ENCODE peak calls at places on chromosomes 7 and 10, in eight cellular contexts. Q is cardiac fibroblast; P is bronchial epithelial cell; S is endothelial cell; C is left lung; R is coronary artery; O is CD8-positive, alpha-beta T cell; F is CD4-positive, alpha-beta T cell. M is an unnamed sample.

GRCh38 chr7:131365876-131366275 is 38.2 kb downstream of the MKLN1 start:
- DNase-seq in Q (peak), S (no peak), O (no peak), C (no peak), R (no peak), P (peak), F (no peak), M (no peak)

GRCh38 chr7:156036153-156036552 is 223.9 kb upstream of the SHH start:
- DNase-seq in R (no peak), P (no peak), Q (no peak), F (no peak), O (no peak), S (no peak), C (no peak), M (no peak)

GRCh38 chr10:118590334-118590733 is 5.1 kb downstream of the PRLHR start:
- DNase-seq in O (no peak), Q (peak), P (peak), R (no peak), S (no peak), F (no peak), C (no peak), M (no peak)

GRCh38 chr7:77482015-77482414 is 55.1 kb upstream of the PTPN12 start:
- DNase-seq in F (no peak), R (no peak), O (no peak), P (peak), C (no peak), S (no peak), Q (peak), M (no peak)

GRCh38 chr7:69732203-69732602 is 133.9 kb downstream of the AUTS2 start:
- DNase-seq in O (no peak), F (no peak), P (peak), S (no peak), R (no peak), Q (no peak), C (no peak), M (no peak)

GRCh38 chr10:24333736-24334135 is 124.8 kb downstream of the KIAA1217 start:
- DNase-seq in O (no peak), Q (peak), P (no peak), R (no peak), C (no peak), F (no peak), S (no peak), M (no peak)

GRCh38 chr10:1061930-1062769 is 6.0 kb downstream of the WDR37 start:
- DNase-seq in S (no peak), P (peak), C (no peak), O (no peak), R (no peak), F (no peak), Q (peak), M (no peak)

GRCh38 chr10:110007171-110007700 is 548 bp upstream of the ADD3 start:
- DNase-seq in P (peak), Q (no peak), O (no peak), C (no peak), F (peak), S (no peak), R (no peak), M (no peak)

GRCh38 chr10:50431118-50431517 is 179.8 kb upstream of the ASAH2 start:
- DNase-seq in R (no peak), Q (peak), P (peak), S (no peak), C (no peak), O (no peak), F (no peak), M (no peak)

GRCh38 chr7:84043661-84044191 is 150.9 kb downstream of the SEMA3A start:
- DNase-seq in C (no peak), F (no peak), P (no peak), R (no peak), Q (peak), S (no peak), O (no peak), M (no peak)

DNA sequence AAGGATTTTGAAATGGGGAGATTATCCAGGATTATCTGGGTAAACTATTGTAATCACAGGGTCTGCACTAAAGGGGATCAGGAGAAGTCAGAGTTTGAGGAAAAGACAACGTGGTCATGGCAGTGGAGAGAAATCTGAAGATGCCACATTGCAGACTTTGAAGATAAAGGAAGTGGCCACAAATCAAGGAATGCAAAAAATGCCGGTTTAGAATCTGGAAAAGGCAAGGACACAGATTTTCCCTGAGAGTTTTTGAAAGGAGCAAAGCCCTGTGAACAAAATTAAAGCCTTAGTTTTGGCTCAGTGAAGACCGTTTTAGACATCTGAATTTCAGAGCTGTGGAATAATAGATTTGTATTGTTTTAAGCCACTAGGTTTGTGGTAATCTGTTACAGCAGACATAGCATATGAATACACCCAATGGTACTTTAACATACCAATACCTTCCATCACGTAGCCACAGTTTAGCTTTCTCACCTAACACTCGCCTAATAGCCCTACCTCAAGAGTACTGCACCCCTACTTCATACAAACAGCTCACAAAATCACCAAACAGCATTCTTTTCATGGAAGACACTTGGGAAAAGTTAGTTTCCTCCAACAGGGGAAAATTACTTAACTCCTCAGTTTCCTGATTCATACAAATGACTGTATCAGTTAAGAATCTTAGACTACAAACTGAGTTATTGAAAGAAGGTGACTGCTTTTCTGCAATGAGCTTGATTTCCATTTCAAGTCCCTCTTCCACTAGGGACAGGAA is 446.5 kb downstream of the INHBA start:
- DNase-seq in P (peak), O (no peak), C (no peak), F (no peak), S (no peak), Q (no peak), R (no peak), M (no peak)
- TF ChIP-seq CTCF in P (no peak), O (no peak), C (no peak), F (no peak), S (no peak), Q (no peak), R (no peak), M (no peak)

DNA sequence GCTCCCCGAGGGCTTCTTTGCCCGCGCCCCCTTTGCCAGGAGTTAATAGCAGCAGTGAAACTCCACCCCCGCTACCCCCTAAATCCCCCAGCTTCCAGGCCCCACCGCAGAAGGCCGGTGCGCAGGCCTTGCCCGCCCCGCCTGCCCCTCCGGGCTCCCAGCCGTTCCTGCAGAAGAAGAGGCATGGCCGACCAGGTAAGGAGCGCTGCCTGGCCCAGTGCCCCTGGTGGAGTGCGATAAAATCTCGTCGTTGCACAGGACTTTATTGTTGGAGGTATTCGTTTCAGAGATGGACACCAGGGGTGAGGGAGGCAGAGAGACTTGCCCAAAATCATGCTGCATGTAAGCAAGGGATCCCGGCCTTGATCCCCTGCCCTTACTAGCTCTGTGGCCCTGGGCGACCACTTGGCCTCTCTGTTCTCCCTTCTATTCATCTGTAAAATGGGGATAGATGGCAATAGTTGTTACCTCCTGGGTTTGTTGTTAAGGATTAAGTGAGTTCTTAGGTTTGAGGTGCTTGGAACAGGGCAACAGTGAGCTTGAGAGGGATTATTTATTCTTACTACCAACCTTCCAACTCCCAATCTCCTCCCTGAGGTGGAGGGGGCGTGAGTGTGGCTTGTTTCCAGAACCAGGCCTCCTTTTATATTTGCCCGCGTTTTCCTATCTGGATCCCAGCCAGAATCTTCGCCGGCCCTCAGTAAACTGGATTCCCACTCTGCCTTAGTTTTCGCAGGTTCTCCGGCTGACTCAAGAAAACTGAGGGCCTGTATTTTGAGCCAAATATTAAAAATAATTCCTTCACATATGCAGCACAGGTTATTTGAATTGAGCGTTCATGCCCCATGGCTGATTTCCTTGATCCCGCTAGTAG is 78.3 kb downstream of the WIPF3 start:
- DNase-seq in O (peak), Q (no peak), F (no peak), P (peak), R (no peak), S (no peak), C (no peak), M (peak)
- TF ChIP-seq CTCF in O (no peak), Q (no peak), F (no peak), P (peak), R (no peak), S (no peak), C (no peak), M (no peak)

GRCh38 chr7:82443044-82443800 is at the start of gene CACNA2D1:
- DNase-seq in P (no peak), S (peak), Q (peak), C (peak), R (no peak), O (no peak), F (no peak), M (peak)

GRCh38 chr7:82445226-82445625 is 1.6 kb upstream of the CACNA2D1 start:
- DNase-seq in C (no peak), Q (no peak), R (no peak), P (no peak), F (no peak), O (no peak), S (no peak), M (no peak)

GRCh38 chr7:82444220-82445049 is 858 bp upstream of the CACNA2D1 start:
- DNase-seq in S (peak), C (peak), Q (no peak), O (no peak), P (peak), F (no peak), R (no peak), M (no peak)

GRCh38 chr7:82442492-82443043 is 1.0 kb downstream of the CACNA2D1 start:
- DNase-seq in P (peak), Q (peak), R (no peak), O (no peak), S (peak), C (no peak), F (no peak), M (peak)

GRCh38 chr7:82443801-82444219 is 233 bp upstream of the CACNA2D1 start:
- DNase-seq in C (peak), P (peak), S (peak), O (peak), F (no peak), R (peak), Q (peak), M (no peak)
- TF ChIP-seq CTCF in C (no peak), P (no peak), S (no peak), O (no peak), F (no peak), R (no peak), Q (no peak), M (no peak)

GRCh38 chr7:51521649-51522048 is 205.0 kb upstream of the COBL start:
- DNase-seq in O (no peak), S (no peak), C (no peak), Q (no peak), P (no peak), F (no peak), R (no peak), M (no peak)
- TF ChIP-seq CTCF in O (no peak), S (no peak), C (no peak), Q (no peak), P (no peak), F (no peak), R (no peak), M (no peak)

GRCh38 chr10:70542565-70542938 is 60.0 kb downstream of the PRF1 start:
- DNase-seq in Q (peak), S (no peak), P (no peak), C (no peak), O (no peak), R (no peak), F (no peak), M (no peak)

GRCh38 chr10:70540089-70540788 is 61.7 kb downstream of the PALD1 start:
- DNase-seq in F (no peak), Q (peak), O (peak), R (no peak), P (no peak), S (peak), C (no peak), M (no peak)

GRCh38 chr10:70541738-70542564 is 60.6 kb downstream of the PRF1 start:
- DNase-seq in O (no peak), R (no peak), F (no peak), C (no peak), Q (no peak), P (no peak), S (no peak), M (no peak)

GRCh38 chr10:70539471-70539870 is 60.9 kb downstream of the PALD1 start:
- DNase-seq in F (no peak), P (no peak), O (no peak), S (no peak), R (no peak), C (no peak), Q (no peak), M (no peak)

DNA sequence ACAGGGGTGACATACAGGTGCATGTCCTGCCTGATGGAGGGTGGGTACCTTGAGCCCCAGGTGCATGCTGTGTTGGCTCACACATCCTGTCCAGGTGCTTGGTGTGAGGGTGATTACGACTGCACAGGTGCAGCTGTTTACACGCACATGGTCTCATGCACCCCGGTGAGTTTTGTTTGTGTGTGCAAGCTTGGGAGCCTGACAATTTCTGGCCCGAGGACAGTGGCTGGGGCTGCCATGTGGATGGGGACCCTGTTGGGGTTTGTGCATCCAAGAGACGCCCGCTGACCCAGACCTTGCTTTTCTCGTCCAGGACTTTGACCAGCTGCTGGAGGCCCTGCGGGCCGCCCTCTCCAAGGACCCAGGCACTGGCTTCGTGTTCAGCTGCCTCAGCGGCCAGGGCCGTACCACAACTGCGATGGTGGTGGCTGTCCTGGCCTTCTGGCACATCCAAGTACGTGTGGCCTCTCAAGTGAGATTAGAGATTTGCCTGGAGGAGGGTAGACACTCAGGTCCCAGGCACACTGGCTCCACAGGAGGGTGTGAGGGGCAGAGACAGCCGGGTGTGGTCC is 61.7 kb downstream of the PRF1 start:
- DNase-seq in F (no peak), O (no peak), S (no peak), R (no peak), C (no peak), P (no peak), Q (no peak), M (no peak)
- TF ChIP-seq CTCF in F (no peak), O (no peak), S (no peak), R (no peak), C (no peak), P (no peak), Q (no peak), M (peak)

M was measured in mesothelial cell of epicardium.